ENCODE peak calls at places on chromosomes 6 and 20, in six cellular contexts. I is cardiac fibroblast, V is uterus, Q is AG04450, M is MM.1S, B is left lung. R is an unnamed sample.

GRCh38 chr6:77502966-77503365 is 39.7 kb upstream of the HTR1B start:
- DNase-seq in I (no peak), V (no peak), Q (no peak), M (no peak), B (no peak), R (no peak)

GRCh38 chr6:72811971-72812421 is 190.1 kb downstream of the KCNQ5 start:
- DNase-seq in I (peak), V (no peak), Q (no peak), M (no peak), B (no peak), R (no peak)

GRCh38 chr6:150203871-150204545 is 61.2 kb downstream of the PPP1R14C start:
- DNase-seq in I (no peak), V (no peak), Q (no peak), M (no peak), B (peak), R (no peak)

GRCh38 chr20:12047838-12048432 is 130.2 kb downstream of the BTBD3 start:
- DNase-seq in I (peak), V (no peak), Q (no peak), M (no peak), B (no peak), R (no peak)

GRCh38 chr20:4150095-4150492 is 134.7 kb upstream of the RNF24 start:
- DNase-seq in I (peak), V (no peak), Q (no peak), M (no peak), B (no peak), R (no peak)

GRCh38 chr6:170026272-170027110 is 264.4 kb downstream of the DLL1 start:
- DNase-seq in I (no peak), V (peak), Q (no peak), M (no peak), B (peak), R (no peak)

GRCh38 chr20:36481380-36482043 is 59.8 kb upstream of the MYL9 start:
- DNase-seq in I (no peak), V (no peak), Q (no peak), M (no peak), B (no peak), R (no peak)

GRCh38 chr6:14811760-14812428 is 434.0 kb upstream of the JARID2 start:
- DNase-seq in I (peak), V (no peak), Q (peak), M (no peak), B (no peak), R (no peak)

GRCh38 chr6:44917430-44917829 is 410.7 kb upstream of the RUNX2 start:
- DNase-seq in I (no peak), V (no peak), Q (no peak), M (no peak), B (no peak), R (no peak)

GRCh38 chr20:32534661-32535240 is 50.4 kb downstream of the NOL4L start:
- DNase-seq in I (no peak), V (no peak), Q (no peak), M (no peak), B (peak), R (peak)

GRCh38 chr6:26581164-26581915 is 15.4 kb upstream of the ABT1 start:
- DNase-seq in I (no peak), V (no peak), Q (no peak), M (no peak), B (no peak), R (no peak)

GRCh38 chr20:36238760-36239159 is 2.5 kb downstream of the AAR2 start:
- DNase-seq in I (no peak), V (no peak), Q (no peak), M (no peak), B (no peak), R (no peak)

GRCh38 chr6:36873612-36874011 is 991 bp downstream of the PPIL1 start:
- DNase-seq in I (no peak), V (no peak), Q (no peak), M (peak), B (no peak), R (peak)
- TF ChIP-seq CTCF in I (no peak), V (no peak), Q (no peak), M (peak), B (no peak), R (peak)

DNA sequence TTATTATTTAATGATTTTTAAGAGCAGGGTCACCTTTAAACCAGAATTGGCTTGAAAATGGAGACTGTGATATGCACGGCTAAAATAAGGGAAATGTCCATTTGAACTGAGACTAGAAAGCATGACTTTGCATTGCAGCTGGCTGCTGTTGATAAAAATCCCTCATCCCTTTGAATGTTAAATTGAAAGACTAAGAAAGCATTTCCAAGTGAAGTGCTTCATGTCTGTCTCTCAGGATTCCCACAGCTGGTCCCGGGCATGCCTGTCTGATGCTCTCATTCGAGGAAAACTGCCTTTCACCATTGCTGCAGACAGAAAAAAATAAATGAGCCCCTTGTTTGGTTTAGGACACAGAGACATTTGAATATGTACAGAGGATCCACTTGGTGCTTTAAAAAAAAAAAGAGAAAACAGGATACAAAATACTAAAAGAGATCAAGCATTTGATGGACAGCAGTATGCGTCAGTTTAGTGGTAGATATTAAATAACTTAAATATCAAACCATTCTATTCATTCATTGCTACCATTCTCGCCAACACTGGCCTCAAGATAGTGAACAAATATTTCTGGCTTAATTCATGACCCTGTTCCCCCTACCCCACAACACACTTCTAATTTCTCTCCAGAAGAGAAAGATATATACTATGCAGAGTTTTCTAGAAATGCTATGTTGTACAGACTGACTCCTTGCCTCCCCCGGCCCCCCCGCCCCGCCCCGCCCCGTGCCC is 55.0 kb downstream of the TBC1D7 start:
- DNase-seq in I (no peak), V (no peak), Q (no peak), M (no peak), B (no peak), R (no peak)
- H3K4me3 ChIP-seq in I (no peak), V (no peak), Q (no peak), M (peak), B (peak), R (peak)

GRCh38 chr20:62044671-62045070 is 21.0 kb downstream of the TAF4 start:
- DNase-seq in I (no peak), V (no peak), Q (no peak), M (no peak), B (peak), R (no peak)

GRCh38 chr20:62043131-62043914 is 22.4 kb downstream of the TAF4 start:
- DNase-seq in I (peak), V (peak), Q (no peak), M (no peak), B (peak), R (no peak)

GRCh38 chr20:62046431-62046830 is 19.2 kb downstream of the TAF4 start:
- DNase-seq in I (no peak), V (no peak), Q (no peak), M (no peak), B (no peak), R (no peak)

GRCh38 chr20:62045529-62046277 is 20.0 kb downstream of the TAF4 start:
- DNase-seq in I (no peak), V (no peak), Q (no peak), M (no peak), B (peak), R (no peak)

GRCh38 chr20:62045118-62045517 is 20.6 kb downstream of the TAF4 start:
- DNase-seq in I (no peak), V (no peak), Q (no peak), M (no peak), B (peak), R (no peak)
- TF ChIP-seq CTCF in I (no peak), V (no peak), Q (no peak), M (no peak), B (no peak), R (no peak)

GRCh38 chr6:125953502-125953875 is 3.1 kb upstream of the HINT3 start:
- DNase-seq in I (no peak), V (no peak), Q (no peak), M (peak), B (peak), R (peak)
- H3K4me3 ChIP-seq in I (no peak), V (no peak), Q (no peak), M (peak), B (no peak), R (no peak)

R was measured in GM12865.